ENCODE peak calls at places on chromosomes 12 and 14, in four cellular contexts. One of them, this sample, is unnamed.

GRCh38 chr12:49539406-49540228 is 787 bp downstream of the KCNH3 start:
- DNase-seq in HepG2: no peak
- DNase-seq in K562: no peak
- DNase-seq in HCT116: no peak
- DNase-seq in this sample: no peak

GRCh38 chr14:95003099-95003960 is 154.0 kb downstream of the DICER1 start:
- DNase-seq in HepG2: no peak
- DNase-seq in K562: no peak
- DNase-seq in HCT116: no peak
- DNase-seq in this sample: no peak

GRCh38 chr12:29428630-29429029 is 47.7 kb upstream of the ERGIC2 start:
- DNase-seq in HepG2: no peak
- DNase-seq in K562: no peak
- DNase-seq in HCT116: peak; percentile 63
- DNase-seq in this sample: no peak

GRCh38 chr12:5251092-5251491 is 180.8 kb upstream of the NTF3 start:
- DNase-seq in HepG2: no peak
- DNase-seq in K562: no peak
- DNase-seq in HCT116: no peak
- DNase-seq in this sample: no peak

GRCh38 chr12:48788852-48789775 is at the start of gene ADCY6:
- DNase-seq in HepG2: peak; percentile 67
- DNase-seq in K562: peak; percentile 62
- DNase-seq in HCT116: peak; percentile 29
- DNase-seq in this sample: no peak

GRCh38 chr14:45976001-45976400 is 675.6 kb downstream of the RPL10L start:
- DNase-seq in HepG2: no peak
- DNase-seq in K562: no peak
- DNase-seq in HCT116: no peak
- DNase-seq in this sample: no peak

GRCh38 chr14:70735043-70735442 is 74.3 kb downstream of the MAP3K9 start:
- DNase-seq in HepG2: no peak
- DNase-seq in K562: no peak
- DNase-seq in HCT116: no peak
- DNase-seq in this sample: no peak

GRCh38 chr12:106274575-106275081 is 26.8 kb upstream of the CKAP4 start:
- DNase-seq in HepG2: peak; percentile 87
- DNase-seq in K562: no peak
- DNase-seq in HCT116: no peak
- DNase-seq in this sample: no peak

GRCh38 chr12:95802482-95803264 is 12.1 kb upstream of the NTN4 start:
- DNase-seq in HepG2: peak; percentile 85
- DNase-seq in K562: no peak
- DNase-seq in HCT116: peak; percentile 75
- DNase-seq in this sample: peak; percentile 93

GRCh38 chr12:95096852-95097251 is 23.4 kb upstream of the NR2C1 start:
- DNase-seq in HepG2: no peak
- DNase-seq in K562: no peak
- DNase-seq in HCT116: no peak
- DNase-seq in this sample: no peak

GRCh38 chr12:14961466-14962155 is at the start of gene ARHGDIB:
- DNase-seq in HepG2: no peak
- DNase-seq in K562: no peak
- DNase-seq in HCT116: no peak
- DNase-seq in this sample: no peak

GRCh38 chr12:67137256-67137655 is 131.9 kb upstream of the CAND1 start:
- DNase-seq in HepG2: no peak
- DNase-seq in K562: no peak
- DNase-seq in HCT116: no peak
- DNase-seq in this sample: no peak

GRCh38 chr12:66065146-66065545 is 65.4 kb downstream of the LLPH start:
- DNase-seq in HepG2: no peak
- DNase-seq in K562: no peak
- DNase-seq in HCT116: no peak
- DNase-seq in this sample: no peak

GRCh38 chr12:124833693-124834122 is 30.0 kb downstream of the SCARB1 start:
- DNase-seq in HepG2: no peak
- DNase-seq in K562: peak; percentile 22
- DNase-seq in HCT116: peak; percentile 78
- DNase-seq in this sample: no peak

GRCh38 chr12:54463034-54463433 is 10.4 kb downstream of the GTSF1 start:
- DNase-seq in HepG2: no peak
- DNase-seq in K562: peak; percentile 25
- DNase-seq in HCT116: no peak
- DNase-seq in this sample: no peak

GRCh38 chr12:93785262-93786010 is 108.3 kb downstream of the CRADD start:
- DNase-seq in HepG2: peak; percentile 63
- DNase-seq in K562: peak; percentile 55
- DNase-seq in HCT116: peak; percentile 85
- DNase-seq in this sample: peak; percentile 79

GRCh38 chr12:44428825-44429224 is 447.3 kb downstream of the NELL2 start:
- DNase-seq in HepG2: no peak
- DNase-seq in K562: no peak
- DNase-seq in HCT116: no peak
- DNase-seq in this sample: no peak

GRCh38 chr12:7079826-7080125 is 12.5 kb downstream of the C1R start:
- DNase-seq in HepG2: no peak
- DNase-seq in K562: no peak
- DNase-seq in HCT116: no peak
- DNase-seq in this sample: no peak

GRCh38 chr14:76784881-76785280 is 23.6 kb downstream of the VASH1 start:
- DNase-seq in HepG2: peak; percentile 79
- DNase-seq in K562: peak; percentile 91
- DNase-seq in HCT116: peak; percentile 60
- DNase-seq in this sample: no peak

GRCh38 chr14:22531451-22532344 is 57.3 kb downstream of the DAD1 start:
- DNase-seq in HepG2: no peak
- DNase-seq in K562: no peak
- DNase-seq in HCT116: no peak
- DNase-seq in this sample: no peak
- TF ChIP-seq POLR2AphosphoS5 in HepG2: no peak
- TF ChIP-seq POLR2AphosphoS5 in K562: no peak
- TF ChIP-seq POLR2AphosphoS5 in HCT116: no peak
- TF ChIP-seq POLR2AphosphoS5 in this sample: no peak

DNA sequence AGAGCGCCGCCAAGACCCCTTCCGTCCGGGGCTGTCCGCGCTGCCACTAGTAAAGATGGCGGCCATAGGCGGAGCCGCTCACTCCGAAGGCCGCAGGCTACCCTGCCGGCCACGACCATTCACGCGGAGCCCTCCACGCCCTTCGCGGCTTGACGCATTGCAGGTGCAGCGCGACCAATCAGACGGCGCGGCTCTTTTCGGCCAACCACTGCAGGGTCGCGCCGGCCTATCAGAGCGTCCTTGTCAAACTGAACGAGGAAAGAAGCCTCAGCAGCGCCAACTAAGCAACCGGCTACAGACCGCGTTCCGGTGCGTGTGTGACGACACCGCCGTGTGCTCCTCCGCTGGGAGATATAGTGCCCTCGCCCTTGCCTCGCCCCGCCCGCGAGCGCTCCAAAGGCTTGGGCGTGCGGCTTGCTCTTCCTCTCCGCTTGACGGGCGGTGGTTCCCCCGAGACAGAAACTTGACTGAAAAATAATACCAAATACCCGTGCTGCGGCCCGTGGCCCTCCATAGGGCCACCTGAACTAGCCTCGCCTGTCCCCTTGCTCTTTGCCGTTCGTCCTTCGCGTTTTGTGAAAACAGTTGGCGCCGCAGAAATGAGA is 13.6 kb upstream of the CALM1 start:
- DNase-seq in HepG2: peak; percentile 98
- DNase-seq in K562: peak; percentile 96
- DNase-seq in HCT116: peak; percentile 99
- DNase-seq in this sample: peak; percentile 89
- TF ChIP-seq REST in HepG2: peak; percentile 32
- TF ChIP-seq REST in K562: no peak
- TF ChIP-seq REST in HCT116: no peak
- TF ChIP-seq REST in this sample: no peak

DNA sequence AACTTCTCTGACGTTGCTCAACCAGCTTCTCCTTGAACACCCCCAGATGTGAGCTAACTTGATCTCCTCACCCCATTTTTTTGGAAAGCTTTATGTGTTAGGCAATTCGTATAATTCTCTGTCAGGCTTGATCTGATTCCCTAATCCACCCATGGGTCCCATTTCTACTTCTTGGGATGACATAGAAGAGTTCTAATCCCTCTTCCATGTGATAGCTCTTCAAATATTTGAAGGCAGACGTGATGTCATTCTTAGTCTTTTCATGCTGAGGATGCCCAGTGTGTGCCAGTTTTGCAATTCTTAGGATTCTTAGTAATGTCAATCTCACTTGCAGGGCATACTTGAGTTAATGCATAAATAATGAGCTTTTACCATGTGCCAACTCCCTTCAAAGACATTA is 163.7 kb upstream of the PARP11 start:
- DNase-seq in HepG2: no peak
- DNase-seq in K562: no peak
- DNase-seq in HCT116: no peak
- DNase-seq in this sample: no peak
- TF ChIP-seq TCF7L2 in HepG2: no peak
- TF ChIP-seq TCF7L2 in K562: no peak
- TF ChIP-seq TCF7L2 in HCT116: no peak
- TF ChIP-seq TCF7L2 in this sample: no peak

GRCh38 chr14:100440207-100440631 is 117.1 kb downstream of the SLC25A47 start:
- DNase-seq in HepG2: peak; percentile 73
- DNase-seq in K562: peak; percentile 62
- DNase-seq in HCT116: no peak
- DNase-seq in this sample: peak; percentile 45

GRCh38 chr14:100439781-100440180 is 116.6 kb downstream of the SLC25A47 start:
- DNase-seq in HepG2: no peak
- DNase-seq in K562: no peak
- DNase-seq in HCT116: no peak
- DNase-seq in this sample: no peak

GRCh38 chr14:100438678-100439592 is 115.8 kb downstream of the SLC25A47 start:
- DNase-seq in HepG2: peak; percentile 23
- DNase-seq in K562: no peak
- DNase-seq in HCT116: peak; percentile 91
- DNase-seq in this sample: peak; percentile 83

GRCh38 chr14:100436745-100437406 is 113.7 kb downstream of the SLC25A47 start:
- DNase-seq in HepG2: no peak
- DNase-seq in K562: no peak
- DNase-seq in HCT116: no peak
- DNase-seq in this sample: no peak

GRCh38 chr14:100438271-100438670 is 115.1 kb downstream of the SLC25A47 start:
- DNase-seq in HepG2: no peak
- DNase-seq in K562: no peak
- DNase-seq in HCT116: no peak
- DNase-seq in this sample: no peak
- TF ChIP-seq POLR2AphosphoS5 in HepG2: no peak
- TF ChIP-seq POLR2AphosphoS5 in K562: no peak
- TF ChIP-seq POLR2AphosphoS5 in HCT116: no peak
- TF ChIP-seq POLR2AphosphoS5 in this sample: no peak

GRCh38 chr12:45687081-45688015 is 42.2 kb upstream of the ARID2 start:
- DNase-seq in HepG2: no peak
- DNase-seq in K562: no peak
- DNase-seq in HCT116: no peak
- DNase-seq in this sample: no peak
- TF ChIP-seq REST in HepG2: no peak
- TF ChIP-seq REST in K562: no peak
- TF ChIP-seq REST in HCT116: no peak
- TF ChIP-seq REST in this sample: no peak

GRCh38 chr12:26557326-26557725 is 275.7 kb downstream of the ITPR2 start:
- DNase-seq in HepG2: no peak
- DNase-seq in K562: no peak
- DNase-seq in HCT116: no peak
- DNase-seq in this sample: no peak
- TF ChIP-seq TCF7L2 in HepG2: no peak
- TF ChIP-seq TCF7L2 in K562: no peak
- TF ChIP-seq TCF7L2 in HCT116: no peak
- TF ChIP-seq TCF7L2 in this sample: no peak

DNA sequence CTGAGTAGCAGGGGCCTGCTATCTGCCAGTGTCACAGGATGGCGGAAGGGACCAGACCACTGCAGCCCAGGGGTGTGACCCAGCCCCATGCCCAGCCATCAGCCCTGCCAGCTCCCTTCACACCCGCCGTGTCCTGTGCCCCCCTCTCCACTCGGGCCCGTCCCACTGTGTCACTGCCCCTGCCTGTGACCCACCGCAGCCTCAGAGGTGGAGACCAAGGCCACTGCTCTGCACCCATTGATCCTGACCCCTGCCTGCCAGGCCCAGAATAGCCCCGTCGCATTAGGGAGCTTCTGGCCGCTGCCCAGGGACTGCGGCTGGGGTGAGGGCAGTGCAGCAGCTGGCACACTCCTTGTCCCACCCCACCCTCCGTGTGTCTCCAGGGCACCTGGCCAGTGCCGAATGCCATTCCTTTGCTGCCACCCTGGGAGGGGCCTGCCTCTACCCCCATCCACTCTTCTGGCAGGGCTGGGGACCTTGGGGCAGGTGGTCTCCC is 2.1 kb upstream of the CRIP2 start:
- DNase-seq in HepG2: no peak
- DNase-seq in K562: no peak
- DNase-seq in HCT116: no peak
- DNase-seq in this sample: no peak
- TF ChIP-seq POLR2AphosphoS5 in HepG2: no peak
- TF ChIP-seq POLR2AphosphoS5 in K562: no peak
- TF ChIP-seq POLR2AphosphoS5 in HCT116: no peak
- TF ChIP-seq POLR2AphosphoS5 in this sample: no peak

GRCh38 chr14:73886449-73887115 is at the start of gene ZNF410:
- DNase-seq in HepG2: peak; percentile 90
- DNase-seq in K562: peak; percentile 91
- DNase-seq in HCT116: peak; percentile 93
- DNase-seq in this sample: peak; percentile 67
- TF ChIP-seq REST in HepG2: no peak
- TF ChIP-seq REST in K562: peak; percentile 74
- TF ChIP-seq REST in HCT116: no peak
- TF ChIP-seq REST in this sample: peak; percentile 36

GRCh38 chr14:50222061-50222613 is 9.2 kb downstream of the SOS2 start:
- DNase-seq in HepG2: no peak
- DNase-seq in K562: no peak
- DNase-seq in HCT116: no peak
- DNase-seq in this sample: no peak
- TF ChIP-seq TCF7L2 in HepG2: no peak
- TF ChIP-seq TCF7L2 in K562: no peak
- TF ChIP-seq TCF7L2 in HCT116: no peak
- TF ChIP-seq TCF7L2 in this sample: no peak

This sample was measured in Panc1.